ENCODE peak calls at places on chromosome 17, in five cellular contexts. M is mammary epithelial cell, E is endodermal cell, D is A549, I is psoas muscle. Q is an unnamed sample.

GRCh38 chr17:29918922-29919856 is 10.8 kb downstream of the SSH2 start:
- DNase-seq in I (no peak), D (no peak), E (no peak), M (peak), Q (no peak)

GRCh38 chr17:55925440-55925839 is 174.6 kb downstream of the PCTP start:
- DNase-seq in E (no peak), D (no peak), I (no peak), M (no peak), Q (no peak)

GRCh38 chr17:70525976-70526375 is 356.6 kb downstream of the KCNJ2 start:
- DNase-seq in D (no peak), E (no peak), M (no peak), I (no peak), Q (no peak)

GRCh38 chr17:35407531-35407930 is 24.8 kb downstream of the SLFN12 start:
- DNase-seq in M (no peak), E (no peak), I (no peak), D (no peak), Q (no peak)

GRCh38 chr17:55089955-55090573 is 121.5 kb downstream of the STXBP4 start:
- DNase-seq in D (peak), E (peak), I (no peak), M (no peak), Q (no peak)

GRCh38 chr17:512926-513325 is 160.3 kb upstream of the RPH3AL start:
- DNase-seq in M (peak), D (no peak), E (no peak), I (no peak), Q (no peak)

GRCh38 chr17:4101127-4101798 is 41.6 kb downstream of the ZZEF1 start:
- DNase-seq in I (no peak), D (peak), M (no peak), E (no peak), Q (no peak)

GRCh38 chr17:50779747-50780363 is 12.5 kb upstream of the ANKRD40CL start:
- DNase-seq in D (no peak), M (no peak), I (no peak), E (no peak), Q (no peak)

GRCh38 chr17:49456172-49456965 is 38.7 kb upstream of the NGFR start:
- DNase-seq in M (peak), E (no peak), D (no peak), I (no peak), Q (no peak)

GRCh38 chr17:67246398-67246647 is 1.3 kb upstream of the HELZ start:
- DNase-seq in E (no peak), M (no peak), D (no peak), I (no peak), Q (no peak)

GRCh38 chr17:17812211-17813054 is 24.4 kb downstream of the SREBF1 start:
- DNase-seq in E (peak), I (peak), M (peak), D (peak), Q (peak)

DNA sequence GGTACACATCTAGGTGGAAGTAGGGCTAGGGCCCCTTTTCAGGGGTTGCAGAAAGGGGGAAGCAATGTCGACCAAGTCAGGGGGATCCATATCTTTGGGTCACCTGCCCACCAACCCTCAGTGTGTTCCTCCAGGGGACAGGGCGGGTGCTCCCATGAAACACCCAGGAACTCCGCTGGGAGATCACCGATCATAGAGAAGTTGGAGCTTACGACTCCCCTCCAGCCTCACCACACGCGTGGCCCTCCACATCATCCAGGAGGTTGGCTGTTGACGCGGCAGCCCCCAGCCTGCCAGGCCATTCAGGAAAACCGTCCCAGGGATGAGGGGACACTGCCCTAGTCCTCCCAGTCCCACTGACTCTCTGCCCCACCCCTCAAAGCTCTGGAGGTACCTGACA is 17.3 kb upstream of the MRPS23 start:
- DNase-seq in M (no peak), D (no peak), E (no peak), I (no peak), Q (no peak)
- TF ChIP-seq CTCF in M (no peak), D (no peak), E (no peak), I (no peak), Q (no peak)

DNA sequence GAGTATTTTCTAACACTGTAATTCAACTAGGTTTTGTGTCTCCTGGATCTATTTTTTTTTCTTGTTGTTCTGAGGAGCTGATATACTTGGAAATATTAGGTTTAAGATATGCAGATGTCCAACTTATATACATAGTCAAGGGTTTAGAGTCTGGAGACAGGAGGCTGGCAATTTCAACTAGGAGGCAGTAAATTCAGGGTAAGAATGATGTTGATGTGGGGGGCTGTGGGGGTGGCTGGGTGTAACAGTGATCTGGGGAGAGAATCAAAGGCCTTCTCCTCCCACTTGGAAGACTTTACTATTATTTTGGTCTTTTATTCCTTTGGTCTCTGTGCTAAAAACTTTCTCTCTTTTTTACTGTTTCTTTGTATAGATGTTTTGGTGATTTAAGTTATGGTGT is 88.0 kb downstream of the MAP2K6 start:
- DNase-seq in D (no peak), E (no peak), M (no peak), I (no peak), Q (no peak)
- H3K4me3 ChIP-seq in D (peak), E (peak), M (no peak), I (peak), Q (no peak)

GRCh38 chr17:64329571-64329970 is 61.1 kb downstream of the PECAM1 start:
- DNase-seq in D (no peak), I (no peak), M (no peak), E (no peak), Q (no peak)

GRCh38 chr17:64331946-64332493 is 58.6 kb downstream of the PECAM1 start:
- DNase-seq in D (no peak), I (peak), M (no peak), E (no peak), Q (no peak)

GRCh38 chr17:64332502-64332901 is 58.2 kb downstream of the PECAM1 start:
- DNase-seq in I (no peak), D (no peak), M (no peak), E (no peak), Q (no peak)

GRCh38 chr17:64328875-64329405 is 61.7 kb downstream of the PECAM1 start:
- DNase-seq in I (no peak), E (no peak), M (no peak), D (no peak), Q (peak)

DNA sequence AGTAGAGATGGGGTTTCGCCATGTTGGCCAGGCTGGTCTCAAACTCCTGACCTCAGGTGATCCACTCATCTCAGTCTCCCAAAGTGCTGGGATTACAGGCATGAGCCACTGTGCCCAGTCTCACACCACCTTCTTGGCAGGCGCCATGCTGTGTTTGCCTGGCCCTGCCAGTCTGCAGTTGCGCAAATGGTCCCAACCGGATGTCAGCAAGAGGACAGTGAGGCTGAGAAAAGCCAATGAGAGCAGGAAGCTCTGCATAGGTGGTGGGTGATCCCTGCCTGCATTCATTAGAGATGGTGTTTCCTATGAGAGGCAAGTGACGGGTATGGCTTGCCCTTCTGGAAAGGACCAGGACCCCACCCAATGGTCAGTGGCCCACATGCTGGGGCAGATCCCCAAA is 59.3 kb downstream of the PECAM1 start:
- DNase-seq in D (no peak), M (no peak), E (no peak), I (no peak), Q (no peak)
- H3K27ac ChIP-seq in D (no peak), M (no peak), E (no peak), I (peak), Q (no peak)

GRCh38 chr17:44628234-44629188 is 27.8 kb upstream of the MEIOC start:
- DNase-seq in E (peak), I (no peak), D (no peak), M (no peak), Q (peak)
- TF ChIP-seq CTCF in E (no peak), I (no peak), D (no peak), M (no peak), Q (peak)

DNA sequence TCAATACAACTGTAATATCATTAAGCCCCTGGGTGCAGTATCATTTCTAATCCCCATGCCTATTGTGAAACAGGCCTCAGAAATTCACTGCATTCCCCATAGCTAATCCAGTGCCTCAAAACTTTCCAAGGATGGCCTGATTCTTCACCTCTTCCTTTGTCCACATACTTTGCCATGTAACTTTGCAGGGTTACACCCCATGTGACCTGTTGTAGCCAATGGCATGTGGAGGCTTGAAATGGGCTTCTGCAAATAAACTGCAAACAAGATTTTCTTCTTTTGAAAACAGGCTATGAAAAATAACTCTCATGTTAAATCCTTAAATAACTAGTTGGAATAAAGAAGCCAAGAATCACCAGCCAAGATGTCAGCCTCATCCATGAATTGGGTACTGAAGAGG is 35.9 kb downstream of the ABCA10 start:
- DNase-seq in M (no peak), D (no peak), E (no peak), I (no peak), Q (no peak)
- H3K4me3 ChIP-seq in M (no peak), D (no peak), E (no peak), I (no peak), Q (no peak)

GRCh38 chr17:6496116-6496481 is 51.8 kb downstream of the PIMREG start:
- DNase-seq in M (no peak), D (no peak), E (peak), I (no peak), Q (peak)

GRCh38 chr17:6496636-6497441 is 52.6 kb downstream of the PIMREG start:
- DNase-seq in D (no peak), I (no peak), M (no peak), E (peak), Q (peak)

GRCh38 chr17:6498356-6498755 is 54.1 kb downstream of the PIMREG start:
- DNase-seq in I (no peak), E (no peak), D (no peak), M (no peak), Q (no peak)

GRCh38 chr17:6498798-6499540 is 54.7 kb downstream of the PIMREG start:
- DNase-seq in D (no peak), I (no peak), M (no peak), E (peak), Q (no peak)

GRCh38 chr17:6497496-6498221 is 53.4 kb downstream of the PIMREG start:
- DNase-seq in E (peak), D (no peak), M (no peak), I (no peak), Q (no peak)
- H3K27ac ChIP-seq in E (no peak), D (no peak), M (no peak), I (no peak), Q (peak)

GRCh38 chr17:73351764-73352163 is 40.0 kb upstream of the CDC42EP4 start:
- DNase-seq in D (no peak), E (peak), M (no peak), I (no peak), Q (no peak)
- TF ChIP-seq CTCF in D (no peak), E (no peak), M (no peak), I (no peak), Q (no peak)

GRCh38 chr17:13398091-13398490 is 203.6 kb downstream of the HS3ST3A1 start:
- DNase-seq in I (no peak), D (no peak), M (no peak), E (no peak), Q (no peak)

GRCh38 chr17:13393841-13394710 is 207.7 kb downstream of the HS3ST3A1 start:
- DNase-seq in M (peak), I (no peak), E (no peak), D (no peak), Q (no peak)

GRCh38 chr17:13395346-13395745 is 206.4 kb downstream of the HS3ST3A1 start:
- DNase-seq in M (peak), I (no peak), D (no peak), E (no peak), Q (no peak)

GRCh38 chr17:13398853-13399252 is 202.9 kb downstream of the HS3ST3A1 start:
- DNase-seq in M (no peak), E (no peak), D (no peak), I (no peak), Q (no peak)

GRCh38 chr17:13395872-13396271 is 205.9 kb downstream of the HS3ST3A1 start:
- DNase-seq in D (no peak), M (peak), E (no peak), I (no peak), Q (no peak)
- H3K4me3 ChIP-seq in D (no peak), M (no peak), E (no peak), I (no peak), Q (no peak)

GRCh38 chr17:75975757-75976174 is 3.2 kb downstream of the ACOX1 start:
- DNase-seq in I (no peak), E (no peak), M (no peak), D (no peak), Q (no peak)

GRCh38 chr17:75976175-75976848 is 2.7 kb downstream of the ACOX1 start:
- DNase-seq in I (no peak), D (peak), M (no peak), E (no peak), Q (no peak)

GRCh38 chr17:75965468-75965867 is 13.5 kb downstream of the ACOX1 start:
- DNase-seq in I (no peak), M (no peak), E (no peak), D (no peak), Q (no peak)

GRCh38 chr17:75970011-75970523 is 8.9 kb downstream of the ACOX1 start:
- DNase-seq in I (no peak), M (no peak), E (no peak), D (peak), Q (no peak)

GRCh38 chr17:75970626-75971025 is 8.3 kb downstream of the ACOX1 start:
- DNase-seq in D (no peak), I (no peak), M (no peak), E (no peak), Q (no peak)
- H3K27ac ChIP-seq in D (no peak), I (peak), M (no peak), E (no peak), Q (no peak)

Q was measured in WERI-Rb-1.